ENCODE peak calls at places on chromosomes 13 and 19, in six cellular contexts. One of them, this sample, is unnamed.

GRCh38 chr13:71499944-71500514 is 367.0 kb downstream of the DACH1 start:
- DNase-seq in AG04450: no peak
- DNase-seq in MM.1S: no peak
- DNase-seq in cardiac muscle cell: no peak
- DNase-seq in bronchial epithelial cell: no peak
- DNase-seq in upper lobe of right lung: no peak
- DNase-seq in this sample: no peak

GRCh38 chr13:43153436-43154082 is 130.2 kb downstream of the DNAJC15 start:
- DNase-seq in bronchial epithelial cell: peak; percentile 63
- DNase-seq in upper lobe of right lung: no peak
- DNase-seq in AG04450: peak; percentile 6
- DNase-seq in cardiac muscle cell: peak; percentile 73
- DNase-seq in MM.1S: no peak
- DNase-seq in this sample: no peak

GRCh38 chr19:46766569-46767317 is 20.5 kb upstream of the STRN4 start:
- DNase-seq in AG04450: no peak
- DNase-seq in bronchial epithelial cell: no peak
- DNase-seq in upper lobe of right lung: no peak
- DNase-seq in cardiac muscle cell: peak; percentile 47
- DNase-seq in MM.1S: peak; percentile 63
- DNase-seq in this sample: peak; percentile 62

GRCh38 chr13:76903544-76904162 is 17.4 kb upstream of the KCTD12 start:
- DNase-seq in cardiac muscle cell: peak; percentile 87
- DNase-seq in bronchial epithelial cell: peak; percentile 78
- DNase-seq in upper lobe of right lung: no peak
- DNase-seq in MM.1S: peak; percentile 82
- DNase-seq in AG04450: peak; percentile 50
- DNase-seq in this sample: peak; percentile 61

GRCh38 chr13:31214379-31214778 is 14.6 kb downstream of the B3GLCT start:
- DNase-seq in AG04450: no peak
- DNase-seq in upper lobe of right lung: no peak
- DNase-seq in bronchial epithelial cell: no peak
- DNase-seq in cardiac muscle cell: no peak
- DNase-seq in MM.1S: no peak
- DNase-seq in this sample: no peak

GRCh38 chr13:52847682-52848432 is 583 bp downstream of the PCDH8 start:
- DNase-seq in MM.1S: no peak
- DNase-seq in upper lobe of right lung: no peak
- DNase-seq in cardiac muscle cell: no peak
- DNase-seq in bronchial epithelial cell: no peak
- DNase-seq in AG04450: no peak
- DNase-seq in this sample: no peak

GRCh38 chr13:98972627-98973026 is 5.2 kb downstream of the DOCK9 start:
- DNase-seq in bronchial epithelial cell: peak; percentile 69
- DNase-seq in cardiac muscle cell: peak; percentile 54
- DNase-seq in MM.1S: no peak
- DNase-seq in upper lobe of right lung: no peak
- DNase-seq in AG04450: no peak
- DNase-seq in this sample: no peak

GRCh38 chr13:49216334-49216733 is 3.8 kb upstream of the MLNR start:
- DNase-seq in bronchial epithelial cell: no peak
- DNase-seq in upper lobe of right lung: no peak
- DNase-seq in MM.1S: no peak
- DNase-seq in AG04450: no peak
- DNase-seq in cardiac muscle cell: no peak
- DNase-seq in this sample: no peak

GRCh38 chr13:43822969-43823368 is 36.2 kb upstream of the ENOX1 start:
- DNase-seq in bronchial epithelial cell: peak; percentile 8
- DNase-seq in upper lobe of right lung: no peak
- DNase-seq in AG04450: no peak
- DNase-seq in cardiac muscle cell: no peak
- DNase-seq in MM.1S: no peak
- DNase-seq in this sample: no peak

GRCh38 chr19:38389101-38389925 is 816 bp downstream of the SPRED3 start:
- DNase-seq in bronchial epithelial cell: peak; percentile 81
- DNase-seq in upper lobe of right lung: no peak
- DNase-seq in AG04450: peak; percentile 30
- DNase-seq in cardiac muscle cell: peak; percentile 80
- DNase-seq in MM.1S: no peak
- DNase-seq in this sample: no peak

GRCh38 chr19:3538965-3539742 is at the start of gene TEKTIP1:
- DNase-seq in MM.1S: no peak
- DNase-seq in AG04450: no peak
- DNase-seq in upper lobe of right lung: peak; percentile 58
- DNase-seq in cardiac muscle cell: no peak
- DNase-seq in bronchial epithelial cell: no peak
- DNase-seq in this sample: no peak

GRCh38 chr19:38831142-38831605 is 420 bp downstream of the ECH1 start:
- DNase-seq in MM.1S: no peak
- DNase-seq in cardiac muscle cell: peak; percentile 96
- DNase-seq in upper lobe of right lung: peak; percentile 92
- DNase-seq in bronchial epithelial cell: peak; percentile 88
- DNase-seq in AG04450: peak; percentile 82
- DNase-seq in this sample: no peak

GRCh38 chr13:87331178-87331577 is 340.0 kb upstream of the SLITRK5 start:
- DNase-seq in AG04450: no peak
- DNase-seq in bronchial epithelial cell: peak; percentile 97
- DNase-seq in MM.1S: no peak
- DNase-seq in upper lobe of right lung: no peak
- DNase-seq in cardiac muscle cell: no peak
- DNase-seq in this sample: no peak

GRCh38 chr19:50447750-50448149 is 15.1 kb downstream of the MYBPC2 start:
- DNase-seq in bronchial epithelial cell: no peak
- DNase-seq in upper lobe of right lung: no peak
- DNase-seq in MM.1S: no peak
- DNase-seq in cardiac muscle cell: no peak
- DNase-seq in AG04450: no peak
- DNase-seq in this sample: no peak

GRCh38 chr19:50451223-50451534 is 18.5 kb downstream of the MYBPC2 start:
- DNase-seq in bronchial epithelial cell: no peak
- DNase-seq in upper lobe of right lung: no peak
- DNase-seq in AG04450: no peak
- DNase-seq in MM.1S: no peak
- DNase-seq in cardiac muscle cell: no peak
- DNase-seq in this sample: no peak

GRCh38 chr19:50453243-50453642 is 20.6 kb downstream of the MYBPC2 start:
- DNase-seq in bronchial epithelial cell: no peak
- DNase-seq in cardiac muscle cell: no peak
- DNase-seq in upper lobe of right lung: no peak
- DNase-seq in MM.1S: no peak
- DNase-seq in AG04450: no peak
- DNase-seq in this sample: no peak

GRCh38 chr19:50449236-50449899 is 16.7 kb downstream of the MYBPC2 start:
- DNase-seq in bronchial epithelial cell: no peak
- DNase-seq in MM.1S: no peak
- DNase-seq in cardiac muscle cell: no peak
- DNase-seq in upper lobe of right lung: no peak
- DNase-seq in AG04450: no peak
- DNase-seq in this sample: no peak

GRCh38 chr19:50450369-50451222 is 17.9 kb downstream of the MYBPC2 start:
- DNase-seq in bronchial epithelial cell: no peak
- DNase-seq in upper lobe of right lung: no peak
- DNase-seq in AG04450: no peak
- DNase-seq in MM.1S: no peak
- DNase-seq in cardiac muscle cell: no peak
- DNase-seq in this sample: no peak
- H3K4me3 ChIP-seq in bronchial epithelial cell: no peak overlapping the region
- H3K4me3 ChIP-seq in upper lobe of right lung: no peak overlapping the region
- H3K4me3 ChIP-seq in AG04450: no peak overlapping the region
- H3K4me3 ChIP-seq in MM.1S: no peak overlapping the region
- H3K4me3 ChIP-seq in cardiac muscle cell: no peak overlapping the region
- H3K4me3 ChIP-seq in this sample: no peak overlapping the region

DNA sequence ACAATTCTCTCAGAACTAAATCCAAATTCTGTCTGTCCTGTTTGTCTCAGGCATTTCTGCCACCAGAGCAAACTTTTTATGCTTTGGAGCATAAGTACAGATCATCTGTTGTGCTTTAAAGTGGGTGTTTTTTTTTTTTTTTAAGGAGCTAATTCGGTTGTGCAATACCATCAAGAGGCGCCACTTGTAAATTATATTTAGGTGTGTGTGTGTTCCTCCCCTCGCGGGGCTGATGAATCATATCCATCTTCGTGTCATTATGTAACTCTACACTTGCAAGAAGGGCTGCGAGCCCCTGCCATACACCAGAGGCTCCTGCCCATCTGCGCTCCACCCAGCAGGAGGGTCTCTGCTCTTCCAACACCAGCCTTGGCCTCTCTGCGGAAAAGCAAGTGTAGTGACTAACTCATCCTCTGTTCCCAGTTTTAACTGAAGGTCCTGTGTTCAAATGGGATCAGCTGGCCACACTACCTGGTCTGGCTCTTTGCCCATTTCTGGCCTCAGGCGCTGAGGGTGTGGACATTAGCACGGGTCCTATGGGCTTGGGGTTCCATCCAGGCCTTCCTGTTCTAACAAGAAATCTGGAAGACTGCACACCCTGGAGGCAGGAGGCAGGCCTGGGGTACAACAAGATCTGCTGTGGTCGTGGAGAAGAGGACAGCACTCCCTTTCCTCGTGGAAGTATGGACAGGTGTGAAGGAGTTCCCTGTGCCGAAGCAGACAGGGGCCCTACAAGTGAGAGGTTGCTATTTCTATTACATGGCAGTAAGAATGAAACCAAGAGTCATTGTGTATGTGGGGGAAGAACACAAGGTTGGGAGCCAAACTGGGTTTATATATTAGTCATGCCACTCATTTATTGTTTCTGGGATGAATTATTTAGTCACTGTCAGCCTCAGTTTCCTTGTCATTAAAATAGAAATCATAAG is 96.1 kb upstream of the MBNL2 start:
- DNase-seq in upper lobe of right lung: no peak
- DNase-seq in cardiac muscle cell: peak; percentile 54
- DNase-seq in bronchial epithelial cell: peak; percentile 91
- DNase-seq in AG04450: no peak
- DNase-seq in MM.1S: no peak
- DNase-seq in this sample: no peak
- H3K4me3 ChIP-seq in upper lobe of right lung: no peak overlapping the region
- H3K4me3 ChIP-seq in cardiac muscle cell: no peak overlapping the region
- H3K4me3 ChIP-seq in bronchial epithelial cell: no peak overlapping the region
- H3K4me3 ChIP-seq in AG04450: no peak overlapping the region
- H3K4me3 ChIP-seq in MM.1S: no peak overlapping the region
- H3K4me3 ChIP-seq in this sample: no peak overlapping the region

DNA sequence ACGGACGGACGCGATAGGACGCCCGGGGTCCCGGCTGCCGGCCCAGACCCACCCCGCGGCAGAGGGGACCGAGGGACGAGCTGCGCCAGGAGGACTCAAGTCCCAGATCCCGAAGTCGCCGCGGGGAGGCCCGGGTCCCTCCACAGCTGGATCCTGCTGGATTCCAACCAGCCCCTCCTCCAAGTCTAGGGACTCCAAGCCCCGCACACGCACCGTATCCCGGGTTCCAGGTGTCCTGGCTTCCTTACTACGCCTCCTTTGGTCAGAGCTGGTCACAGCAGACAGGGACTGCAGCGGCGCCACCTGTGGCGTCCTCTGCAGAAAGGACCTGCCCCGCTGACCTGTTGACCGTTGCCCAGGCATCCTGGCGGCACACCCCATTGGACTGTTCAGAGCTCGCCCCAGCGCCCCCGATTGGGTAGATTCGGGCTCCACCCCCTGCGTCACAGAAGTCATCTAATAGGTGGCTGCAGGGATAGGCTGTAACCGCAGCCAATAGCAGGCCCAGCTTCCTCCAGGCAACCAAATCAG is 29.0 kb upstream of the ZNF709 start:
- DNase-seq in upper lobe of right lung: no peak
- DNase-seq in bronchial epithelial cell: no peak
- DNase-seq in cardiac muscle cell: no peak
- DNase-seq in MM.1S: no peak
- DNase-seq in AG04450: no peak
- DNase-seq in this sample: no peak
- H3K4me3 ChIP-seq in upper lobe of right lung: no peak overlapping the region
- H3K4me3 ChIP-seq in bronchial epithelial cell: no peak overlapping the region
- H3K4me3 ChIP-seq in cardiac muscle cell: no peak overlapping the region
- H3K4me3 ChIP-seq in MM.1S: no peak overlapping the region
- H3K4me3 ChIP-seq in AG04450: no peak overlapping the region
- H3K4me3 ChIP-seq in this sample: no peak overlapping the region

GRCh38 chr19:1911098-1911497 is 5.9 kb downstream of the ADAT3 start:
- DNase-seq in bronchial epithelial cell: no peak
- DNase-seq in upper lobe of right lung: no peak
- DNase-seq in AG04450: no peak
- DNase-seq in cardiac muscle cell: no peak
- DNase-seq in MM.1S: no peak
- DNase-seq in this sample: no peak
- H3K4me3 ChIP-seq in bronchial epithelial cell: no peak overlapping the region
- H3K4me3 ChIP-seq in upper lobe of right lung: no peak overlapping the region
- H3K4me3 ChIP-seq in AG04450: no peak overlapping the region
- H3K4me3 ChIP-seq in cardiac muscle cell: no peak overlapping the region
- H3K4me3 ChIP-seq in MM.1S: no peak overlapping the region
- H3K4me3 ChIP-seq in this sample: no peak overlapping the region

DNA sequence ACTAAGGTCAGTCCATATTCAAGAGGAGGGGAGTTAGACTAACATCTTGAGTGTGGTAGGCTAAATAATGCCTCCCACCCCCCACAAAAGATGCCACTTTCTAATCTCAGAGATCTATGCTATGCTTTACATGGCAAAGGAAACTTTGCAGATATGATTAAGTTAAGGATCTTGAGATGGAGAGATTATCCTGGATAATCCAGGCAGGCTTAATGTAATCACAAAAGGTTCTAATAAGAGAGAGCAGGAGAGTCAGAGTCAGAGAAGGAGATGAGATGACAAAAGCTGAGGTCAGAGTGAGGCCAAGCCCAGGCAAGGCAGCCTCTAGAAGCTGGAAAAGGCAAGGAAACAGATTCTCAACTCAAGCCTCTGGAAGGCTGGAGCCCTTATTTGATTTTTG is 1011.6 kb downstream of the PCDH9 start:
- DNase-seq in MM.1S: no peak
- DNase-seq in bronchial epithelial cell: no peak
- DNase-seq in AG04450: no peak
- DNase-seq in upper lobe of right lung: no peak
- DNase-seq in cardiac muscle cell: no peak
- DNase-seq in this sample: no peak
- H3K4me3 ChIP-seq in MM.1S: no peak overlapping the region
- H3K4me3 ChIP-seq in bronchial epithelial cell: no peak overlapping the region
- H3K4me3 ChIP-seq in AG04450: no peak overlapping the region
- H3K4me3 ChIP-seq in upper lobe of right lung: no peak overlapping the region
- H3K4me3 ChIP-seq in cardiac muscle cell: no peak overlapping the region
- H3K4me3 ChIP-seq in this sample: no peak overlapping the region

GRCh38 chr19:8332976-8333770 is 9.9 kb downstream of the KANK3 start:
- DNase-seq in MM.1S: no peak
- DNase-seq in AG04450: no peak
- DNase-seq in bronchial epithelial cell: no peak
- DNase-seq in cardiac muscle cell: no peak
- DNase-seq in upper lobe of right lung: peak; percentile 71
- DNase-seq in this sample: no peak

GRCh38 chr19:8334458-8335342 is 8.4 kb downstream of the KANK3 start:
- DNase-seq in MM.1S: peak; percentile 80
- DNase-seq in upper lobe of right lung: peak; percentile 88
- DNase-seq in cardiac muscle cell: peak; percentile 77
- DNase-seq in bronchial epithelial cell: peak; percentile 80
- DNase-seq in AG04450: no peak
- DNase-seq in this sample: no peak

GRCh38 chr19:8335343-8336071 is 7.6 kb downstream of the KANK3 start:
- DNase-seq in MM.1S: no peak
- DNase-seq in bronchial epithelial cell: no peak
- DNase-seq in AG04450: no peak
- DNase-seq in upper lobe of right lung: peak; percentile 69
- DNase-seq in cardiac muscle cell: no peak
- DNase-seq in this sample: peak; percentile 9

GRCh38 chr19:8336072-8336569 is 6.9 kb downstream of the KANK3 start:
- DNase-seq in cardiac muscle cell: no peak
- DNase-seq in bronchial epithelial cell: no peak
- DNase-seq in MM.1S: no peak
- DNase-seq in upper lobe of right lung: no peak
- DNase-seq in AG04450: no peak
- DNase-seq in this sample: no peak

GRCh38 chr19:8333771-8334457 is 9.1 kb downstream of the KANK3 start:
- DNase-seq in bronchial epithelial cell: no peak
- DNase-seq in MM.1S: no peak
- DNase-seq in upper lobe of right lung: no peak
- DNase-seq in AG04450: no peak
- DNase-seq in cardiac muscle cell: no peak
- DNase-seq in this sample: no peak
- H3K4me3 ChIP-seq in bronchial epithelial cell: peak overlapping the region; percentile 38
- H3K4me3 ChIP-seq in MM.1S: no peak overlapping the region
- H3K4me3 ChIP-seq in upper lobe of right lung: no peak overlapping the region
- H3K4me3 ChIP-seq in AG04450: no peak overlapping the region
- H3K4me3 ChIP-seq in cardiac muscle cell: no peak overlapping the region
- H3K4me3 ChIP-seq in this sample: no peak overlapping the region